ENCODE peak calls at places on chromosomes 7 and 10, in eight cellular contexts. D, J, A, O, E, W, K and X are unnamed samples.
A peak's percentile ranks its signal among the peaks of the same experiment; 100 is the strongest.

GRCh38 chr10:86969421-86970041 is 1.2 kb downstream of the ADIRF start:
- DNase-seq in D (peak; percentile 18), J (no peak), A (no peak), O (no peak), E (peak; percentile 68), W (peak; percentile 44), K (peak; percentile 24), X (peak; percentile 51)

GRCh38 chr10:1379601-1380000 is 323.4 kb downstream of the WDR37 start:
- DNase-seq in D (no peak), J (no peak), A (no peak), O (no peak), E (no peak), W (no peak), K (no peak), X (peak; percentile 43)

GRCh38 chr7:17370901-17371550 is 72.6 kb downstream of the AHR start:
- DNase-seq in D (no peak), J (no peak), A (peak; percentile 24), O (no peak), E (peak; percentile 42), W (no peak), K (peak; percentile 17), X (no peak)

GRCh38 chr7:13240349-13240748 is 552.9 kb downstream of the ARL4A start:
- DNase-seq in D (peak; percentile 20), J (no peak), A (peak; percentile 48), O (no peak), E (peak; percentile 73), W (peak; percentile 46), K (peak; percentile 88), X (no peak)

GRCh38 chr7:76997381-76998262 is 34.5 kb downstream of the SPDYE17 start:
- DNase-seq in D (peak; percentile 11), J (peak; percentile 50), A (no peak), O (no peak), E (no peak), W (peak; percentile 12), K (no peak), X (no peak)

GRCh38 chr10:132735923-132736391 is 50.0 kb downstream of the NKX6-2 start:
- DNase-seq in D (no peak), J (no peak), A (no peak), O (no peak), E (no peak), W (no peak), K (no peak), X (no peak)

GRCh38 chr10:31977440-31978157 is 49.0 kb upstream of the ARHGAP12 start:
- DNase-seq in D (no peak), J (peak; percentile 33), A (no peak), O (no peak), E (peak; percentile 33), W (peak; percentile 47), K (peak; percentile 72), X (no peak)

GRCh38 chr7:842436-843031 is 10.3 kb downstream of the SUN1 start:
- DNase-seq in D (no peak), J (no peak), A (no peak), O (no peak), E (no peak), W (no peak), K (no peak), X (peak; percentile 26)

GRCh38 chr7:143279186-143280098 is 5.3 kb upstream of the TMEM139 start:
- DNase-seq in D (peak; percentile 43), J (no peak), A (peak; percentile 27), O (no peak), E (no peak), W (peak; percentile 69), K (peak; percentile 67), X (peak; percentile 63)

GRCh38 chr7:130492519-130493274 is 812 bp downstream of the MEST start:
- DNase-seq in D (no peak), J (no peak), A (no peak), O (no peak), E (peak; percentile 11), W (no peak), K (no peak), X (peak; percentile 26)

GRCh38 chr10:104297697-104298660 is 29.0 kb downstream of the GSTO2 start:
- DNase-seq in D (no peak), J (no peak), A (peak; percentile 24), O (no peak), E (peak; percentile 82), W (no peak), K (no peak), X (peak; percentile 65)

GRCh38 chr10:71216363-71216695 is 4.0 kb downstream of the UNC5B start:
- DNase-seq in D (no peak), J (no peak), A (no peak), O (no peak), E (no peak), W (no peak), K (no peak), X (no peak)

GRCh38 chr7:132109768-132110167 is 466.5 kb downstream of the PLXNA4 start:
- DNase-seq in D (no peak), J (no peak), A (no peak), O (no peak), E (no peak), W (no peak), K (no peak), X (no peak)

GRCh38 chr7:98944386-98944785 is 66.1 kb downstream of the TRRAP start:
- DNase-seq in D (no peak), J (no peak), A (no peak), O (no peak), E (no peak), W (no peak), K (no peak), X (no peak)

GRCh38 chr10:90451283-90451682 is 406.6 kb downstream of the HTR7 start:
- DNase-seq in D (no peak), J (no peak), A (no peak), O (no peak), E (peak; percentile 26), W (no peak), K (peak; percentile 92), X (no peak)

GRCh38 chr10:132230557-132231210 is 43.9 kb downstream of the DPYSL4 start:
- DNase-seq in D (no peak), J (no peak), A (no peak), O (no peak), E (no peak), W (no peak), K (no peak), X (no peak)

GRCh38 chr7:557556-557877 is 37.9 kb upstream of the PDGFA start:
- DNase-seq in D (no peak), J (no peak), A (no peak), O (no peak), E (no peak), W (no peak), K (no peak), X (no peak)

GRCh38 chr10:77835669-77836086 is 90.9 kb downstream of the DLG5 start:
- DNase-seq in D (no peak), J (no peak), A (no peak), O (no peak), E (no peak), W (no peak), K (no peak), X (peak; percentile 15)